ENCODE peak calls at places on chromosomes 4 and X, in eight cellular contexts. F is PC-9; D is WERI-Rb-1; Q is CD4-positive, alpha-beta T cell; K is A549; L is MM.1S; Y is body of pancreas; J is fibroblast of lung. G is an unnamed sample.

GRCh38 chr4:5203925-5204324 is 152.6 kb downstream of the STK32B start:
- DNase-seq in L (no peak), K (no peak), J (no peak), F (no peak), Y (no peak), D (no peak), Q (no peak), G (no peak)

GRCh38 chr4:176660561-176660960 is 132.2 kb downstream of the VEGFC start:
- DNase-seq in D (peak), Q (no peak), J (no peak), L (no peak), K (peak), F (no peak), Y (no peak), G (no peak)

GRCh38 chrX:103488332-103488731 is 31.0 kb downstream of the RAB40A start:
- DNase-seq in J (peak), D (no peak), Y (no peak), F (no peak), K (peak), L (no peak), Q (no peak), G (no peak)

GRCh38 chr4:128347175-128347868 is 59.7 kb upstream of the PGRMC2 start:
- DNase-seq in K (peak), F (peak), D (no peak), Y (peak), Q (no peak), L (no peak), J (peak), G (no peak)

GRCh38 chr4:61312526-61312925 is 112.4 kb downstream of the ADGRL3 start:
- DNase-seq in Y (no peak), D (no peak), L (no peak), Q (no peak), J (peak), F (no peak), K (no peak), G (no peak)

GRCh38 chr4:532588-533317 is 33.7 kb downstream of the PIGG start:
- DNase-seq in Y (no peak), J (no peak), L (no peak), D (no peak), Q (no peak), K (peak), F (no peak), G (no peak)

GRCh38 chr4:102358128-102358527 is 12.8 kb upstream of the SLC39A8 start:
- DNase-seq in J (no peak), D (no peak), Y (no peak), Q (no peak), F (no peak), L (no peak), K (no peak), G (no peak)

GRCh38 chr4:154332681-154333421 is 158.7 kb downstream of the DCHS2 start:
- DNase-seq in J (peak), F (no peak), D (peak), L (peak), Q (peak), K (peak), Y (peak), G (peak)

GRCh38 chr4:111274486-111274885 is 651.6 kb upstream of the PITX2 start:
- DNase-seq in D (no peak), Q (no peak), L (no peak), F (no peak), J (no peak), K (no peak), Y (no peak), G (no peak)

GRCh38 chrX:152072236-152072635 is 66.1 kb downstream of the MAGEA10 start:
- DNase-seq in D (no peak), F (peak), Y (peak), L (no peak), Q (no peak), K (peak), J (peak), G (no peak)

GRCh38 chr4:84673475-84674230 is 90.7 kb downstream of the CDS1 start:
- DNase-seq in J (peak), K (peak), F (peak), D (no peak), L (no peak), Q (no peak), Y (no peak), G (no peak)

GRCh38 chr4:95021099-95021498 is 263.3 kb downstream of the BMPR1B start:
- DNase-seq in K (no peak), J (no peak), Q (no peak), F (no peak), D (no peak), Y (no peak), L (no peak), G (no peak)

GRCh38 chrX:74537011-74537390 is 77.4 kb downstream of the RLIM start:
- DNase-seq in L (no peak), Q (no peak), F (no peak), K (no peak), J (peak), Y (peak), D (peak), G (no peak)

GRCh38 chr4:5563856-5564255 is 144.5 kb downstream of the EVC2 start:
- DNase-seq in D (no peak), K (no peak), Q (no peak), F (no peak), Y (no peak), J (no peak), L (no peak), G (no peak)

GRCh38 chrX:144730486-144730885 is 516.8 kb upstream of the SPANXN1 start:
- DNase-seq in F (no peak), D (no peak), J (no peak), K (no peak), Q (no peak), L (no peak), Y (no peak), G (no peak)

GRCh38 chr4:110104661-110105060 is 93.8 kb downstream of the ELOVL6 start:
- DNase-seq in L (no peak), K (no peak), D (no peak), Y (no peak), Q (no peak), J (no peak), F (no peak), G (no peak)

GRCh38 chrX:134600714-134601113 is 57.6 kb downstream of the PLAC1 start:
- DNase-seq in F (peak), D (no peak), Y (no peak), Q (no peak), L (no peak), J (peak), K (no peak), G (no peak)

GRCh38 chr4:158808399-158808798 is 39.6 kb downstream of the FNIP2 start:
- DNase-seq in D (no peak), J (no peak), F (no peak), Y (no peak), L (no peak), Q (no peak), K (no peak), G (no peak)

GRCh38 chr4:26947318-26947717 is 86.7 kb downstream of the STIM2 start:
- DNase-seq in F (no peak), Q (no peak), D (no peak), Y (no peak), L (no peak), J (no peak), K (no peak), G (no peak)

GRCh38 chrX:137548261-137548660 is 17.7 kb upstream of the ZIC3 start:
- DNase-seq in Y (no peak), J (no peak), L (no peak), D (no peak), K (no peak), F (no peak), Q (no peak), G (no peak)

GRCh38 chr4:171334549-171334948 is 478.7 kb upstream of the GALNTL6 start:
- DNase-seq in K (no peak), Y (no peak), D (no peak), L (no peak), F (no peak), Q (no peak), J (no peak), G (no peak)

GRCh38 chrX:28108186-28108945 is 127.1 kb upstream of the DCAF8L1 start:
- DNase-seq in J (no peak), D (no peak), K (no peak), F (no peak), Q (no peak), Y (no peak), L (no peak), G (no peak)

GRCh38 chr4:165288639-165289428 is 38.6 kb upstream of the MSMO1 start:
- DNase-seq in K (no peak), Q (no peak), Y (peak), D (no peak), L (no peak), J (peak), F (peak), G (no peak)

GRCh38 chrX:119455264-119455663 is 13.0 kb upstream of the SLC25A5 start:
- DNase-seq in D (no peak), K (peak), F (no peak), L (no peak), J (peak), Q (no peak), Y (no peak), G (no peak)

GRCh38 chrX:48540480-48540879 is 966 bp downstream of the TBC1D25 start:
- DNase-seq in F (no peak), L (peak), Y (no peak), Q (no peak), J (no peak), K (no peak), D (no peak), G (no peak)

GRCh38 chr4:179027569-179027968 is 1585.3 kb upstream of the AGA start:
- DNase-seq in L (peak), Q (no peak), J (no peak), Y (no peak), K (no peak), F (no peak), D (no peak), G (no peak)

GRCh38 chrX:39724544-39724943 is 373.2 kb downstream of the BCOR start:
- DNase-seq in Q (no peak), F (no peak), D (no peak), K (no peak), J (no peak), Y (no peak), L (no peak), G (no peak)

GRCh38 chrX:108131471-108131870 is 39.9 kb downstream of the ATG4A start:
- DNase-seq in Q (no peak), J (no peak), Y (no peak), L (no peak), D (no peak), F (peak), K (peak), G (no peak)

GRCh38 chrX:1860936-1861670 is 246.2 kb downstream of the ASMT start:
- DNase-seq in F (no peak), Y (no peak), D (no peak), Q (no peak), L (no peak), K (no peak), J (no peak), G (no peak)

GRCh38 chr4:82680834-82681233 is 117.8 kb downstream of the SCD5 start:
- DNase-seq in J (no peak), Q (no peak), F (no peak), K (no peak), Y (no peak), L (no peak), D (no peak), G (no peak)

GRCh38 chr4:93084599-93085305 is 743.8 kb upstream of the ATOH1 start:
- DNase-seq in F (no peak), L (no peak), D (no peak), Q (no peak), Y (no peak), K (no peak), J (no peak), G (no peak)

GRCh38 chrX:154056739-154057367 is 37.2 kb upstream of the IRAK1 start:
- DNase-seq in F (no peak), L (no peak), K (peak), J (no peak), D (no peak), Y (peak), Q (no peak), G (no peak)

GRCh38 chrX:129529685-129530281 is 6.5 kb upstream of the SMARCA1 start:
- DNase-seq in Q (no peak), F (no peak), K (no peak), L (no peak), D (no peak), Y (no peak), J (peak), G (no peak)

GRCh38 chrX:132908891-132909290 is 49.5 kb downstream of the HS6ST2 start:
- DNase-seq in F (no peak), K (no peak), J (no peak), L (no peak), D (no peak), Y (no peak), Q (no peak), G (no peak)
- H3K27ac ChIP-seq in F (peak), K (no peak), J (no peak), L (no peak), D (no peak), Y (no peak), Q (no peak), G (no peak)

DNA sequence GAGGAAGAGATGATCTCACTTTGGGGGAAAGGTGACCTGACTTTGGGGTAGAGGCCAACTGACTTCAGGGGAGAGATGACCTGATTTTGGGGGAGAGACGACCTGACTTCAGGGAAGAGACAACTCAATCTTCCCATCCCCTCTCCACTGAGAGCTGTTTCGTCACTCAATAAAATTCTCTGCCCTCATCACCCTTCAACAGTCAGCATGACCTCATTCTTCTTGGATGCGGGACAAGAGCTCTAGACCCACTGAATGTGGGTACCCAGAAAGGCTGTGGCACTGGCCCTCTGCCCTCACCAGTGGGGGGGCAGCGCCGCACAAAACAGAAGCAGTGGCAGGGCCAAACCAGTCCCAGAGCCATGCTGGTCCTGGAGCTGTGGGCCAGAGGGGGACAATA is 34.6 kb downstream of the ATXN3L start:
- DNase-seq in K (no peak), D (no peak), L (no peak), F (no peak), Y (no peak), Q (no peak), J (no peak), G (no peak)
- H3K27ac ChIP-seq in K (no peak), D (no peak), L (no peak), F (no peak), Y (no peak), Q (no peak), J (no peak), G (no peak)

GRCh38 chr4:144788469-144788868 is 142.5 kb downstream of the HHIP start:
- DNase-seq in F (no peak), D (no peak), Q (no peak), L (no peak), K (no peak), J (no peak), Y (no peak), G (no peak)

GRCh38 chr4:144782345-144782744 is 136.4 kb downstream of the HHIP start:
- DNase-seq in J (no peak), Q (no peak), D (no peak), F (no peak), L (no peak), K (no peak), Y (no peak), G (no peak)

DNA sequence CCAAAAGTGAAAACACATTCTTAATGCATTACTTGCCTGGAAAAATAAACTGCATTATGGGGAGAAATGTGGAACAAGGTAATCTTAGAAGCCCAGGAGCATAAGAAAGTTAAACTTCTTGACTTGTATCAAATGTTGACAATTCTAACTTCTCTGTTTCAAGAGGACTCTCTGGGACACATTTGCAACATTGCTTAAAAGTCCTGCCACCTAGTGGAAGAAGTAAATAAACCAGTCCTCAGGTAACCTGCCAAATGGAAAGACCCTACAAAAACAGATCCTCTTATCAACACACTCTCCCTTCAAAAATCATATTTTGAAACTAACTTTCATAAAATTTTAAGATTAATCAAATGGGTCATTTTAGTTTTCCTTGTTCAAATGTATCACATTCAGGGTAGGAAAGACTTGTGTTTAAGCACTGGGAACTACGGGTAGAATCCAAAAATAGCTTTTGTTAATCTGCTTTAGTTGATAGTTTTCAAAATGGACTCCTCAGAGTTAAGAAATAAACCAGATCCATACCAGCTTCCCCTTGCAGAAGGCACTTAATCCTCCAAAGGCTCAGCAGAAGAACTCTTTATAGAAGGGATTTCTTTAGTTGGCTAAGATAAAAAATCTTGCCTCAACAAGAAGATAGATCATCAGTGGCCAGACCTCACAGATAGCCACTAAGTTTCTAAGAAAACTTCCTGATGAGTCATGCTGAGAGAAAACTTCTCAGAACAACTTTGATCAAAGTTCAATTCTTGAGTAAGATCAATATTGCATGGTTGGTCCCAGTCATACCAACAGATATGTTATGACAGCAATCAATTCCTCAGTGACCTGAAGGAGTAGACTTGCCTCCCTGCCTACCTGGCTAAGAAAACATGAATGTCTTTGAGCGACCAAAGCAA is 141.7 kb downstream of the HHIP start:
- DNase-seq in K (peak), Y (no peak), D (no peak), Q (no peak), J (peak), L (peak), F (no peak), G (no peak)
- H3K27ac ChIP-seq in K (peak), Y (no peak), D (peak), Q (no peak), J (no peak), L (no peak), F (no peak), G (no peak)

GRCh38 chr4:23828779-23829178 is 61.1 kb downstream of the PPARGC1A start:
- DNase-seq in K (no peak), F (no peak), Q (no peak), J (no peak), Y (no peak), D (no peak), L (no peak), G (no peak)
- H3K27ac ChIP-seq in K (no peak), F (no peak), Q (no peak), J (no peak), Y (no peak), D (no peak), L (no peak), G (no peak)

GRCh38 chr4:141395246-141395830 is 174.6 kb downstream of the ZNF330 start:
- DNase-seq in Y (no peak), J (no peak), Q (no peak), F (no peak), L (no peak), D (no peak), K (no peak), G (no peak)
- H3K27ac ChIP-seq in Y (no peak), J (no peak), Q (no peak), F (no peak), L (no peak), D (no peak), K (no peak), G (no peak)

GRCh38 chr4:152828122-152828521 is 48.4 kb downstream of the ARFIP1 start:
- DNase-seq in K (no peak), J (peak), L (no peak), D (no peak), Q (no peak), Y (no peak), F (no peak), G (no peak)
- H3K27ac ChIP-seq in K (no peak), J (no peak), L (no peak), D (no peak), Q (no peak), Y (no peak), F (no peak), G (no peak)

GRCh38 chr4:80127870-80128419 is 54.9 kb upstream of the ANTXR2 start:
- DNase-seq in Q (no peak), F (no peak), J (no peak), K (no peak), Y (no peak), L (no peak), D (no peak), G (no peak)
- H3K27ac ChIP-seq in Q (no peak), F (peak), J (no peak), K (no peak), Y (no peak), L (no peak), D (no peak), G (no peak)